ENCODE peak calls at places on chromosomes 2 and 18, in eight cellular contexts. One of them, this sample, is unnamed.

GRCh38 chr2:1788478-1788959 is 44.2 kb upstream of the PXDN start:
- DNase-seq in ureter: no peak
- DNase-seq in foreskin fibroblast: no peak
- DNase-seq in PC-9: no peak
- DNase-seq in stimulated activated CD4-positive, alpha-beta T cell treated with anti-CD3 and anti-CD28 coated beads, Interleukin-4, amount 100 ng/mL, for 4 hours: no peak
- DNase-seq in HS-27A: no peak
- DNase-seq in NCI-H774: no peak
- DNase-seq in midbrain: no peak
- DNase-seq in this sample: no peak

GRCh38 chr2:105454801-105455485 is 56.1 kb upstream of the FHL2 start:
- DNase-seq in ureter: peak; percentile 61
- DNase-seq in foreskin fibroblast: peak; percentile 80
- DNase-seq in PC-9: peak; percentile 97
- DNase-seq in stimulated activated CD4-positive, alpha-beta T cell treated with anti-CD3 and anti-CD28 coated beads, Interleukin-4, amount 100 ng/mL, for 4 hours: no peak
- DNase-seq in HS-27A: peak; percentile 59
- DNase-seq in NCI-H774: no peak
- DNase-seq in midbrain: no peak
- DNase-seq in this sample: peak; percentile 91

GRCh38 chr2:144703852-144704324 is 184.0 kb upstream of the ZEB2 start:
- DNase-seq in ureter: peak; percentile 42
- DNase-seq in foreskin fibroblast: peak; percentile 57
- DNase-seq in PC-9: peak; percentile 63
- DNase-seq in stimulated activated CD4-positive, alpha-beta T cell treated with anti-CD3 and anti-CD28 coated beads, Interleukin-4, amount 100 ng/mL, for 4 hours: no peak
- DNase-seq in HS-27A: no peak
- DNase-seq in NCI-H774: no peak
- DNase-seq in midbrain: no peak
- DNase-seq in this sample: peak; percentile 52

GRCh38 chr2:231693956-231694355 is 14.4 kb upstream of the PTMA start:
- DNase-seq in ureter: no peak
- DNase-seq in foreskin fibroblast: no peak
- DNase-seq in PC-9: no peak
- DNase-seq in stimulated activated CD4-positive, alpha-beta T cell treated with anti-CD3 and anti-CD28 coated beads, Interleukin-4, amount 100 ng/mL, for 4 hours: no peak
- DNase-seq in HS-27A: no peak
- DNase-seq in NCI-H774: no peak
- DNase-seq in midbrain: no peak
- DNase-seq in this sample: no peak

GRCh38 chr18:6811816-6812215 is 82.3 kb downstream of the ARHGAP28 start:
- DNase-seq in ureter: no peak
- DNase-seq in foreskin fibroblast: no peak
- DNase-seq in PC-9: no peak
- DNase-seq in stimulated activated CD4-positive, alpha-beta T cell treated with anti-CD3 and anti-CD28 coated beads, Interleukin-4, amount 100 ng/mL, for 4 hours: no peak
- DNase-seq in HS-27A: no peak
- DNase-seq in NCI-H774: no peak
- DNase-seq in midbrain: no peak
- DNase-seq in this sample: no peak

GRCh38 chr18:76452357-76452756 is 42.7 kb downstream of the ZNF516 start:
- DNase-seq in ureter: no peak
- DNase-seq in foreskin fibroblast: no peak
- DNase-seq in PC-9: no peak
- DNase-seq in stimulated activated CD4-positive, alpha-beta T cell treated with anti-CD3 and anti-CD28 coated beads, Interleukin-4, amount 100 ng/mL, for 4 hours: no peak
- DNase-seq in HS-27A: no peak
- DNase-seq in NCI-H774: no peak
- DNase-seq in midbrain: no peak
- DNase-seq in this sample: no peak

GRCh38 chr2:90207454-90208058 is 1516.1 kb downstream of the RPIA start:
- DNase-seq in ureter: no peak
- DNase-seq in foreskin fibroblast: no peak
- DNase-seq in PC-9: no peak
- DNase-seq in stimulated activated CD4-positive, alpha-beta T cell treated with anti-CD3 and anti-CD28 coated beads, Interleukin-4, amount 100 ng/mL, for 4 hours: no peak
- DNase-seq in HS-27A: no peak
- DNase-seq in NCI-H774: no peak
- DNase-seq in midbrain: no peak
- DNase-seq in this sample: no peak

GRCh38 chr2:8927510-8928456 is 75.7 kb downstream of the MBOAT2 start:
- DNase-seq in ureter: peak; percentile 46
- DNase-seq in foreskin fibroblast: no peak
- DNase-seq in PC-9: no peak
- DNase-seq in stimulated activated CD4-positive, alpha-beta T cell treated with anti-CD3 and anti-CD28 coated beads, Interleukin-4, amount 100 ng/mL, for 4 hours: no peak
- DNase-seq in HS-27A: no peak
- DNase-seq in NCI-H774: no peak
- DNase-seq in midbrain: peak; percentile 34
- DNase-seq in this sample: no peak

GRCh38 chr2:1665761-1666505 is 78.4 kb downstream of the PXDN start:
- DNase-seq in ureter: no peak
- DNase-seq in foreskin fibroblast: no peak
- DNase-seq in PC-9: no peak
- DNase-seq in stimulated activated CD4-positive, alpha-beta T cell treated with anti-CD3 and anti-CD28 coated beads, Interleukin-4, amount 100 ng/mL, for 4 hours: no peak
- DNase-seq in HS-27A: no peak
- DNase-seq in NCI-H774: no peak
- DNase-seq in midbrain: no peak
- DNase-seq in this sample: no peak

GRCh38 chr18:68925268-68925667 is 127.4 kb downstream of the CCDC102B start:
- DNase-seq in ureter: no peak
- DNase-seq in foreskin fibroblast: no peak
- DNase-seq in PC-9: no peak
- DNase-seq in stimulated activated CD4-positive, alpha-beta T cell treated with anti-CD3 and anti-CD28 coated beads, Interleukin-4, amount 100 ng/mL, for 4 hours: no peak
- DNase-seq in HS-27A: no peak
- DNase-seq in NCI-H774: no peak
- DNase-seq in midbrain: no peak
- DNase-seq in this sample: no peak

GRCh38 chr2:216569765-216570164 is 63.5 kb upstream of the IGFBP2 start:
- DNase-seq in ureter: no peak
- DNase-seq in foreskin fibroblast: no peak
- DNase-seq in PC-9: no peak
- DNase-seq in stimulated activated CD4-positive, alpha-beta T cell treated with anti-CD3 and anti-CD28 coated beads, Interleukin-4, amount 100 ng/mL, for 4 hours: no peak
- DNase-seq in HS-27A: no peak
- DNase-seq in NCI-H774: no peak
- DNase-seq in midbrain: no peak
- DNase-seq in this sample: no peak

GRCh38 chr2:224359569-224359968 is 42.3 kb downstream of the FAM124B start:
- DNase-seq in ureter: no peak
- DNase-seq in foreskin fibroblast: no peak
- DNase-seq in PC-9: no peak
- DNase-seq in stimulated activated CD4-positive, alpha-beta T cell treated with anti-CD3 and anti-CD28 coated beads, Interleukin-4, amount 100 ng/mL, for 4 hours: no peak
- DNase-seq in HS-27A: no peak
- DNase-seq in NCI-H774: no peak
- DNase-seq in midbrain: no peak
- DNase-seq in this sample: no peak

GRCh38 chr2:54545700-54546450 is 89.7 kb downstream of the SPTBN1 start:
- DNase-seq in ureter: no peak
- DNase-seq in foreskin fibroblast: no peak
- DNase-seq in PC-9: peak; percentile 98
- DNase-seq in stimulated activated CD4-positive, alpha-beta T cell treated with anti-CD3 and anti-CD28 coated beads, Interleukin-4, amount 100 ng/mL, for 4 hours: no peak
- DNase-seq in HS-27A: no peak
- DNase-seq in NCI-H774: no peak
- DNase-seq in midbrain: no peak
- DNase-seq in this sample: no peak

GRCh38 chr2:191701696-191702095 is 23.8 kb downstream of the NABP1 start:
- DNase-seq in ureter: no peak
- DNase-seq in foreskin fibroblast: peak; percentile 72
- DNase-seq in PC-9: no peak
- DNase-seq in stimulated activated CD4-positive, alpha-beta T cell treated with anti-CD3 and anti-CD28 coated beads, Interleukin-4, amount 100 ng/mL, for 4 hours: no peak
- DNase-seq in HS-27A: no peak
- DNase-seq in NCI-H774: peak; percentile 68
- DNase-seq in midbrain: no peak
- DNase-seq in this sample: no peak

GRCh38 chr18:26309283-26309682 is 83.0 kb downstream of the TAF4B start:
- DNase-seq in ureter: no peak
- DNase-seq in foreskin fibroblast: peak; percentile 21
- DNase-seq in PC-9: peak; percentile 43
- DNase-seq in stimulated activated CD4-positive, alpha-beta T cell treated with anti-CD3 and anti-CD28 coated beads, Interleukin-4, amount 100 ng/mL, for 4 hours: no peak
- DNase-seq in HS-27A: no peak
- DNase-seq in NCI-H774: no peak
- DNase-seq in midbrain: no peak
- DNase-seq in this sample: no peak

GRCh38 chr2:147511491-147511948 is 333.3 kb upstream of the ACVR2A start:
- DNase-seq in ureter: no peak
- DNase-seq in foreskin fibroblast: no peak
- DNase-seq in PC-9: no peak
- DNase-seq in stimulated activated CD4-positive, alpha-beta T cell treated with anti-CD3 and anti-CD28 coated beads, Interleukin-4, amount 100 ng/mL, for 4 hours: no peak
- DNase-seq in HS-27A: no peak
- DNase-seq in NCI-H774: no peak
- DNase-seq in midbrain: no peak
- DNase-seq in this sample: peak; percentile 63

GRCh38 chr2:229124126-229124525 is 147.0 kb downstream of the PID1 start:
- DNase-seq in ureter: no peak
- DNase-seq in foreskin fibroblast: no peak
- DNase-seq in PC-9: no peak
- DNase-seq in stimulated activated CD4-positive, alpha-beta T cell treated with anti-CD3 and anti-CD28 coated beads, Interleukin-4, amount 100 ng/mL, for 4 hours: no peak
- DNase-seq in HS-27A: no peak
- DNase-seq in NCI-H774: no peak
- DNase-seq in midbrain: no peak
- DNase-seq in this sample: no peak